ENCODE peak calls at places on chromosomes 7 and 10, in five cellular contexts. Z, G, V, P and O are unnamed samples.

GRCh38 chr10:28619465-28619864 is 57.9 kb upstream of the BAMBI start:
- DNase-seq in Z (no peak), G (no peak), V (no peak), P (no peak), O (no peak)

GRCh38 chr7:136666110-136666509 is 202.3 kb upstream of the CHRM2 start:
- DNase-seq in Z (no peak), G (no peak), V (no peak), P (no peak), O (no peak)

GRCh38 chr7:68439897-68440296 is 1158.4 kb upstream of the AUTS2 start:
- DNase-seq in Z (no peak), G (no peak), V (no peak), P (no peak), O (no peak)

GRCh38 chr10:15625261-15625660 is 94.5 kb downstream of the ITGA8 start:
- DNase-seq in Z (no peak), G (no peak), V (no peak), P (no peak), O (no peak)

GRCh38 chr10:45468110-45468509 is 94.1 kb downstream of the ALOX5 start:
- DNase-seq in Z (no peak), G (no peak), V (no peak), P (no peak), O (no peak)

GRCh38 chr10:124455441-124455840 is 5.6 kb upstream of the NKX1-2 start:
- DNase-seq in Z (no peak), G (no peak), V (no peak), P (no peak), O (no peak)

GRCh38 chr10:103800789-103801540 is 54.4 kb downstream of the SH3PXD2A start:
- DNase-seq in Z (peak), G (peak), V (peak), P (no peak), O (no peak)

GRCh38 chr10:132281915-132282666 is 25.7 kb downstream of the STK32C start:
- DNase-seq in Z (no peak), G (no peak), V (no peak), P (no peak), O (peak)